ENCODE peak calls at places on chromosome X, in nine cellular contexts. X is fibroblast of the aortic adventitia, D is fibroblast of pulmonary artery, S is GM12878, L is fibroblast of mammary gland, I is left lung, K is breast epithelium, A is astrocyte of the cerebellum, N is SK-N-SH. M is an unnamed sample.

GRCh38 chrX:2316534-2316933 is 184.2 kb downstream of the DHRSX start:
- DNase-seq in X (no peak), D (no peak), S (no peak), L (no peak), I (no peak), K (no peak), A (no peak), N (no peak), M (no peak)

GRCh38 chrX:103792916-103793540 is 16.4 kb downstream of the PLP1 start:
- DNase-seq in X (peak), D (peak), S (no peak), L (peak), I (no peak), K (no peak), A (peak), N (no peak), M (peak)

GRCh38 chrX:118420462-118420861 is 74.6 kb downstream of the WDR44 start:
- DNase-seq in X (peak), D (peak), S (no peak), L (peak), I (no peak), K (no peak), A (peak), N (no peak), M (peak)

GRCh38 chrX:143623657-143624056 is 12.2 kb downstream of the SLITRK4 start:
- DNase-seq in X (no peak), D (no peak), S (no peak), L (no peak), I (no peak), K (no peak), A (no peak), N (no peak), M (no peak)

GRCh38 chrX:96985046-96985445 is 101.3 kb downstream of the RPA4 start:
- DNase-seq in X (peak), D (no peak), S (no peak), L (peak), I (no peak), K (no peak), A (no peak), N (no peak), M (no peak)

GRCh38 chrX:130083107-130083490 is 27.2 kb downstream of the ELF4 start:
- DNase-seq in X (no peak), D (no peak), S (no peak), L (no peak), I (no peak), K (no peak), A (no peak), N (no peak), M (no peak)

GRCh38 chrX:133482345-133483041 is 67.2 kb upstream of the GPC4 start:
- DNase-seq in X (peak), D (no peak), S (no peak), L (peak), I (no peak), K (no peak), A (no peak), N (no peak), M (peak)

GRCh38 chrX:13372203-13372980 is 52.5 kb upstream of the ATXN3L start:
- DNase-seq in X (peak), D (no peak), S (no peak), L (no peak), I (no peak), K (no peak), A (no peak), N (no peak), M (no peak)

GRCh38 chrX:71618303-71618721 is at the start of gene CXCR3:
- DNase-seq in X (no peak), D (peak), S (peak), L (no peak), I (peak), K (no peak), A (no peak), N (no peak), M (no peak)

GRCh38 chrX:1545776-1546408 is 8.9 kb upstream of the P2RY8 start:
- DNase-seq in X (no peak), D (no peak), S (no peak), L (no peak), I (no peak), K (no peak), A (no peak), N (no peak), M (no peak)

GRCh38 chrX:9342581-9343051 is 122.2 kb upstream of the TBL1X start:
- DNase-seq in X (peak), D (peak), S (no peak), L (peak), I (peak), K (peak), A (no peak), N (peak), M (peak)

GRCh38 chrX:31483336-31483735 is 411.5 kb upstream of the FTHL17 start:
- DNase-seq in X (peak), D (peak), S (no peak), L (peak), I (no peak), K (peak), A (peak), N (no peak), M (peak)

GRCh38 chrX:28189011-28189410 is 207.8 kb upstream of the DCAF8L1 start:
- DNase-seq in X (peak), D (peak), S (no peak), L (peak), I (no peak), K (no peak), A (peak), N (no peak), M (peak)

GRCh38 chrX:130594453-130594916 is 192.7 kb downstream of the RBMX2 start:
- DNase-seq in X (no peak), D (no peak), S (no peak), L (no peak), I (no peak), K (no peak), A (no peak), N (peak), M (no peak)

GRCh38 chrX:101774340-101774739 is 114.7 kb upstream of the ARMCX2 start:
- DNase-seq in X (no peak), D (no peak), S (peak), L (no peak), I (no peak), K (no peak), A (no peak), N (no peak), M (no peak)

GRCh38 chrX:53445977-53446376 is 11.8 kb upstream of the HSD17B10 start:
- DNase-seq in X (peak), D (peak), S (no peak), L (peak), I (no peak), K (no peak), A (no peak), N (peak), M (peak)

GRCh38 chrX:7170903-7171302 is 22.9 kb upstream of the PUDP start:
- DNase-seq in X (no peak), D (peak), S (no peak), L (peak), I (no peak), K (no peak), A (no peak), N (peak), M (peak)

GRCh38 chrX:16022580-16023170 is 100.7 kb upstream of the GRPR start:
- DNase-seq in X (peak), D (peak), S (no peak), L (peak), I (no peak), K (no peak), A (peak), N (no peak), M (peak)

GRCh38 chrX:34891391-34891790 is 51.2 kb upstream of the FAM47B start:
- DNase-seq in X (no peak), D (no peak), S (no peak), L (no peak), I (no peak), K (no peak), A (no peak), N (no peak), M (no peak)

GRCh38 chrX:68503830-68504229 is 5.0 kb downstream of the YIPF6 start:
- DNase-seq in X (no peak), D (no peak), S (no peak), L (peak), I (no peak), K (no peak), A (no peak), N (no peak), M (peak)

GRCh38 chrX:11953615-11954014 is 184.7 kb upstream of the FRMPD4 start:
- DNase-seq in X (peak), D (peak), S (no peak), L (peak), I (no peak), K (no peak), A (peak), N (no peak), M (peak)
- H3K4me3 ChIP-seq in X (no peak), D (no peak), S (no peak), L (no peak), I (no peak), K (no peak), A (no peak), N (no peak), M (no peak)

GRCh38 chrX:39484159-39484558 is 613.6 kb downstream of the BCOR start:
- DNase-seq in X (no peak), D (no peak), S (no peak), L (no peak), I (no peak), K (no peak), A (no peak), N (no peak), M (no peak)

GRCh38 chrX:39492495-39493162 is 605.1 kb downstream of the BCOR start:
- DNase-seq in X (no peak), D (no peak), S (peak), L (no peak), I (no peak), K (no peak), A (no peak), N (no peak), M (no peak)

GRCh38 chrX:39484669-39485068 is 613.1 kb downstream of the BCOR start:
- DNase-seq in X (no peak), D (no peak), S (no peak), L (no peak), I (no peak), K (no peak), A (peak), N (no peak), M (no peak)

GRCh38 chrX:39491548-39492297 is 606.0 kb downstream of the BCOR start:
- DNase-seq in X (no peak), D (no peak), S (peak), L (no peak), I (no peak), K (no peak), A (no peak), N (no peak), M (no peak)

GRCh38 chrX:39487166-39488006 is 610.4 kb downstream of the BCOR start:
- DNase-seq in X (no peak), D (no peak), S (peak), L (no peak), I (no peak), K (no peak), A (no peak), N (no peak), M (no peak)
- TF ChIP-seq CTCF in X (no peak), D (no peak), S (no peak), L (no peak), I (no peak), K (no peak), A (no peak), N (no peak), M (no peak)

DNA sequence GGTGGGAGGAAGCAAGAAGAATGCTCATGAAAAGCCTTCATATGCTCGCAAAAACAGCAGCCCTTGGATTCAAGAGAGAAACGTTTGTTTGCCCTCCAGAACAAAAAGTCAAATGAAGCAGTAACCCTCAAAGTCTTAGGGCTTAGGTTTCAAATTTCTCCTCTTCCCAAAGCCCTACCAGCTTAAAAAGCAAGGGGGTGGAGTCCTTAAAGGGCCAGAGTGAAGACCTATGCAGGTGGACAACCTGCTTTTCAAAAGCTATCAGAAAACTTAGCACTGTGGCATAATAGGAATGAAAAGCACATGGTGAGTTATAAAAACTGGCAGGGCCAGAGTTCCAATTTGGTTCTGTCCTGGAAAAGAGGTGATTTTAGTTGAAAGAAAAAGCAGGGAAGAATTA is 253.3 kb downstream of the NAP1L3 start:
- DNase-seq in X (no peak), D (no peak), S (no peak), L (no peak), I (no peak), K (no peak), A (no peak), N (no peak), M (no peak)
- H3K4me3 ChIP-seq in X (no peak), D (no peak), S (no peak), L (no peak), I (no peak), K (no peak), A (no peak), N (no peak), M (no peak)

DNA sequence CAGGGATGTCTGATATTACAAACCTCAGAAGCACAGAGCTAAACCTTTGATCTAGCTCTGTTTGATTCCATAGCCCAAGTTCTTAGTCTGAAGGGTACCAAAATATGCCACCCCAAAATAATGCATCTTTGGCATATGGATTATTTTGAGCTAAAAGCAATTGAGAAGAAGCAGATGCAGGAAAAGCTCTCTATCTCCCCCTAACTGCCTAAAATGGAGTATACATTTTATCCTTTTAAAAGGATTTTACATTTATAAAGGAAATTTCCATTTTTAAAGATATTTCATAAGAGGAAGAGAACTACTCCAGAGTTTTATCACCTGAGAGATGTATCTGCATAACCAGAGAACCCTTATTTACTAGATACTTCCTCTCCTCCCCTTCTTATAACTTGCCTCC is 158.7 kb downstream of the ZNF674 start:
- DNase-seq in X (no peak), D (peak), S (no peak), L (no peak), I (no peak), K (no peak), A (no peak), N (no peak), M (no peak)
- TF ChIP-seq CTCF in X (peak), D (peak), S (peak), L (peak), I (peak), K (no peak), A (peak), N (peak), M (peak)

DNA sequence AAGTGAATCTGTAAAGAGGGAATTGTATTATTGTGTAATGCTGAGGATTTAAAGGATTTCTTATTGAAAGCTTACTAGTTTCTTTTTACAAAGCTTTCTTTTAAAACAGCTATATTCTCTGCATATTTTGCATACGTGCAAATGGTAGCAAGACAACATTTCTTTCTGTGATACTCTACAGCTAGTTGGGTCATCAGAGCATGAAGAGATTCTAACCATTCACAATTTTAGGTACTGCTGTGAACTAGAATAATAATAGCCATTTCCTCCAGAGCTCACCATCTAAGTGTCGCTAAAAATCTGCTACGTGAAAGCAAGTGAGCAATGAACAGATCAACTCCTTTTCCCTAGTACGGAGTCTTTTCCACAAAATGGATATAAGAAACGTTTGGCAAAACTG is 37.3 kb downstream of the ARHGAP6 start:
- DNase-seq in X (no peak), D (no peak), S (no peak), L (no peak), I (no peak), K (no peak), A (no peak), N (no peak), M (no peak)
- H3K4me3 ChIP-seq in X (no peak), D (no peak), S (no peak), L (no peak), I (no peak), K (no peak), A (no peak), N (no peak), M (no peak)

DNA sequence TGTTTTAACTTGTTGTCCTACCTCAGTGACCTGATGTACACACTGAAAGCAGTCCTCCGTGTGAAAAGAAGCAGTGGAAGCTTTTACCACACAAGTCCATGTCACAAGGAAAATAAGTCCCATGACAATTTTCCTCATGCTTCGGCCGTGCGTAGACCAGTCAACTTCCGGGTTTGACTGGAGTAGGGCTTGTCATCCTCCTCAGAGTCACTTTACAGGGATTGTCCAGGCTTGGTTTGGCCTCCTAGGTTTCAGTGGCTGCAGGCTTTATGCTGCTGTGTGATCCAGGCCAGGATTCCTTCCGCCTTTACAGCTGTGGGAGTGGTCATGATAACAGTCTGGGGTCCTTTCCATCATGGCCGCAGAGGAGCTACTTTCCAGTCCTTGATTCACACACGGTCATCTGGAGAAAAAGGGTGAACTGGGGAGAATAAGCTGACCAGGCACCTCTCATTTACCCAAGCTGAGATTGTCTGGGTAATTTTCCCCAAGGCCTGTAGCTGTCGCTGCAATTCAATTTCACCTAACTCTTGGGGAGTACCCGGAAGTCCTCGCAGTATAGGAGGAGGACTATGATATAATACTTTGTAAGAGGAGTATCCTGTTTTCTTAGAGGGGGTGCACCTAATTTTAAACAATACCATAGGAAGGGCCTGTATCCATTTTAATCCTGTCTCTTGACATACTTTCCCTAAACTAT is 206.1 kb upstream of the KLF8 start:
- DNase-seq in X (no peak), D (no peak), S (no peak), L (no peak), I (no peak), K (no peak), A (no peak), N (no peak), M (no peak)
- TF ChIP-seq CTCF in X (no peak), D (no peak), S (no peak), L (no peak), I (no peak), K (no peak), A (no peak), N (peak), M (no peak)

DNA sequence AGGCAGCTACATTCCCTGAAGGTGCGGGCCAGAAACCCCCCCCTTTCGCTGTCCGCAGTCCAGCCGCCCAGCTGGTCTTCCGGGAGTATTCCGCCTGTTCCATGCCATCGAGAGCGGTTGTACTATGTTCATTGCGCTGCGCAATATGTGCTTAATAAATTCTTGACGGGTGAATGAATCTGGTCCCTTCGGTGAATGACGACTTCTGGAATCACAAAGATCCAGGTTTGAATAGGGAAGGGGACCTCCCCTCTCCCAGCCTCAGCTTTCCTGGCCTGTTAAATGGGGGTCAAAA is 777 bp upstream of the TFE3 start:
- DNase-seq in X (no peak), D (no peak), S (no peak), L (no peak), I (no peak), K (no peak), A (no peak), N (no peak), M (no peak)
- H3K4me3 ChIP-seq in X (peak), D (no peak), S (peak), L (peak), I (peak), K (peak), A (no peak), N (no peak), M (no peak)

M was measured in cardiac fibroblast.